ENCODE peak calls at places on chromosomes 11 and 22, in nine cellular contexts. G is transverse colon; V is colonic mucosa; Y is coronary artery; M is CD4-positive, alpha-beta T cell; A is uterus; R is GM23338; X is lower leg skin; K is body of pancreas. U is an unnamed sample.

GRCh38 chr11:2387266-2387982 is 10.3 kb downstream of the CD81 start:
- DNase-seq in G (no peak), V (no peak), Y (no peak), M (no peak), A (no peak), R (no peak), X (no peak), K (no peak), U (no peak)

GRCh38 chr11:45210846-45211245 is 64.4 kb downstream of the PRDM11 start:
- DNase-seq in G (no peak), V (no peak), Y (no peak), M (no peak), A (peak; percentile 41), R (no peak), X (no peak), K (no peak), U (peak; percentile 41)

GRCh38 chr11:8597182-8597581 is 3.2 kb upstream of the STK33 start:
- DNase-seq in G (no peak), V (no peak), Y (no peak), M (no peak), A (no peak), R (no peak), X (no peak), K (no peak), U (no peak)

GRCh38 chr11:122746050-122746478 is 90.5 kb downstream of the UBASH3B start:
- DNase-seq in G (peak; percentile 20), V (no peak), Y (no peak), M (peak; percentile 18), A (no peak), R (no peak), X (no peak), K (no peak), U (no peak)

GRCh38 chr11:125956371-125956770 is 10.5 kb downstream of the VSIG10L2 start:
- DNase-seq in G (no peak), V (no peak), Y (peak; percentile 80), M (no peak), A (peak; percentile 84), R (no peak), X (peak; percentile 81), K (no peak), U (peak; percentile 67)

GRCh38 chr11:8285796-8286195 is 22.1 kb upstream of the LMO1 start:
- DNase-seq in G (no peak), V (peak; percentile 6), Y (no peak), M (no peak), A (no peak), R (no peak), X (peak; percentile 67), K (no peak), U (no peak)

GRCh38 chr11:94895971-94896370 is 77.4 kb downstream of the CWC15 start:
- DNase-seq in G (no peak), V (no peak), Y (no peak), M (no peak), A (no peak), R (no peak), X (no peak), K (no peak), U (no peak)

GRCh38 chr11:129075757-129076156 is 116.4 kb downstream of the ARHGAP32 start:
- DNase-seq in G (no peak), V (no peak), Y (no peak), M (no peak), A (no peak), R (peak; percentile 5), X (no peak), K (no peak), U (no peak)

GRCh38 chr22:27637604-27638003 is 164.0 kb downstream of the MN1 start:
- DNase-seq in G (no peak), V (no peak), Y (no peak), M (no peak), A (no peak), R (no peak), X (no peak), K (no peak), U (no peak)

GRCh38 chr11:67195971-67196418 is 70.3 kb upstream of the GRK2 start:
- DNase-seq in G (peak; percentile 10), V (peak; percentile 24), Y (no peak), M (no peak), A (peak; percentile 38), R (peak; percentile 28), X (no peak), K (no peak), U (no peak)

GRCh38 chr22:43792905-43793304 is 19.2 kb downstream of the EFCAB6 start:
- DNase-seq in G (no peak), V (no peak), Y (no peak), M (no peak), A (no peak), R (no peak), X (no peak), K (no peak), U (no peak)

GRCh38 chr22:43795320-43795719 is 16.8 kb downstream of the EFCAB6 start:
- DNase-seq in G (no peak), V (no peak), Y (no peak), M (no peak), A (no peak), R (no peak), X (no peak), K (no peak), U (no peak)

GRCh38 chr22:43800970-43801369 is 11.1 kb downstream of the EFCAB6 start:
- DNase-seq in G (no peak), V (no peak), Y (no peak), M (no peak), A (no peak), R (no peak), X (no peak), K (no peak), U (no peak)

GRCh38 chr22:43798492-43798891 is 13.6 kb downstream of the EFCAB6 start:
- DNase-seq in G (no peak), V (no peak), Y (no peak), M (no peak), A (no peak), R (no peak), X (no peak), K (no peak), U (no peak)

DNA sequence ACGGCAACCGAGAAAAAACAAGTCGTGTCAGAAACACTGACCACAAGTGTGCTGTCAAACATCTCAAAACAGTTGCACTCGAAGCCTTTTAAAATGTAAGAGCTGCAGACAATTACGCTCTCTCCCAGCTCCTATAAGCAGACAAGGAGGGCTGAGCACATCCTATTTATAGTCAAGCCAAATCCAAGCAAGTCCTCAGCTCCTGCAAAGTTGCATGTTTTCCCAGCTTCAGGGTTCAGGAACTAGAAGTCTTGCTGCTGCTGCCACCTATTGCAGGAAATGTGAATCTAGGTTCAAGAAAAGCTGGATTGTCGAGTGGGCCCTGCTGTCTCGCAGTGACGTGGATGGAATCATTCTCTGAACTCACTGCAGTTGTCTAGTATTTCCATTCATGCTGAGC is 15.5 kb downstream of the EFCAB6 start:
- DNase-seq in G (no peak), V (no peak), Y (no peak), M (no peak), A (no peak), R (peak; percentile 69), X (no peak), K (no peak), U (no peak)
- TF ChIP-seq CTCF in G (peak; percentile 17), V (peak; percentile 25), Y (no peak), M (no peak), A (no peak), R (peak; percentile 57), X (no peak), K (no peak), U (no peak)

GRCh38 chr11:118068206-118068944 is 8.5 kb upstream of the TMPRSS4 start:
- DNase-seq in G (no peak), V (no peak), Y (no peak), M (no peak), A (no peak), R (peak; percentile 80), X (no peak), K (no peak), U (no peak)
- TF ChIP-seq CTCF in G (no peak), V (no peak), Y (no peak), M (no peak), A (no peak), R (peak; percentile 45), X (no peak), K (no peak), U (no peak)

DNA sequence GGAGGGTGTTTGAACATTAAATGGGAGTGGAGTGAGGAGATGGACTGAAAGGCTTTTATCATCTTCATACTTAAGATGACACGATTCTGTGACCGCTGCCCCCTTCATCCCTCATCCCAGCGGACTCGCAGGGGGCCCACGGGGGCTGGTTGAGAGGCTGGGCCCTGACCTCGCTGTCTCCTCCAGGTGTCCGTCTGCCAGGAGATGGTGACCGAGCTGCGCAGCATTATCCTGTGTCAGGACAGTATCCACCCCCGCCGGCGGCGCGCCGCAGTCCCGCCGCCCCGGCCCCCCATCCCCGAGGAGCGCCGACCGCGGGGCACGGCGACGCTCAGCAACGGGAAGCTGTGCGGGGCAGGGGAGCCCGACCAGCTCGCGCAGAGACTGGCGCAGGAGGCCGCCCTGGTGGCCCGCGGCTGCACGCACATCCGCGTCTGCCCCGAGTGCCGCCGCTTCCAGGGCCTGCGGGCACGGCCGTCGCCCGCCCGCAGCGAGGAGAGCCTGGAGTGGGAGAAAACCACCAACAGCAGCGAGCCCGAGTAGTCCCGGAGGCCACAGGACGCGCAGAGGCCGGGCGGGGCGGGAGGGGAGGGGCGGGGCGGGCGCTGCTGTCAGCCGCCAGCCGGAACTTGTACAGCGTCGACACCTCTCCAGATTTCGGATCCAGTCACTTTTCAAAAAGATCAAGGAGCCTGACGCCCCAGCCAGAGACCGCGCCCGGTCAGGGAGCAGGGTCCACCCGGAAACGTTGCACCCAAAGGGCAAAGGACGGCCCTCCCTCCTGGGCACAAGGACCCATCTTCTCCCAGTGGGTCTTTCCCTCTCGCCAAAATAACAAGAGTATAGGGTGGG is 38.0 kb upstream of the TBCEL start:
- DNase-seq in G (peak; percentile 45), V (peak; percentile 38), Y (no peak), M (peak; percentile 40), A (peak; percentile 22), R (peak; percentile 79), X (no peak), K (peak; percentile 61), U (peak; percentile 60)
- TF ChIP-seq CTCF in G (no peak), V (no peak), Y (no peak), M (peak; percentile 29), A (peak; percentile 28), R (peak; percentile 16), X (no peak), K (peak; percentile 17), U (no peak)

GRCh38 chr22:37983860-37984791 is at the start of gene SOX10:
- DNase-seq in G (no peak), V (no peak), Y (no peak), M (no peak), A (no peak), R (peak; percentile 67), X (no peak), K (no peak), U (no peak)

GRCh38 chr22:37981282-37982011 is 2.9 kb downstream of the SOX10 start:
- DNase-seq in G (peak; percentile 50), V (peak; percentile 53), Y (no peak), M (no peak), A (no peak), R (no peak), X (no peak), K (no peak), U (no peak)

GRCh38 chr22:37985050-37985585 is 763 bp upstream of the SOX10 start:
- DNase-seq in G (no peak), V (no peak), Y (no peak), M (no peak), A (no peak), R (no peak), X (no peak), K (no peak), U (no peak)

GRCh38 chr22:37982151-37982838 is 2.1 kb downstream of the SOX10 start:
- DNase-seq in G (no peak), V (peak; percentile 22), Y (no peak), M (no peak), A (no peak), R (no peak), X (no peak), K (no peak), U (no peak)

GRCh38 chr22:37982938-37983859 is 1.2 kb downstream of the SOX10 start:
- DNase-seq in G (no peak), V (no peak), Y (no peak), M (no peak), A (no peak), R (peak; percentile 87), X (no peak), K (no peak), U (no peak)
- TF ChIP-seq CTCF in G (no peak), V (no peak), Y (no peak), M (peak; percentile 15), A (no peak), R (peak; percentile 93), X (no peak), K (no peak), U (no peak)

U was measured in ovary.